ENCODE peak calls at places on chromosomes 3 and 15, in ten cellular contexts. G, I, Y, M, U, A, F, O, S and X are unnamed samples.

GRCh38 chr3:161355508-161355907 is 15.8 kb downstream of the SPTSSB start:
- DNase-seq in S (no peak), A (no peak), U (no peak), I (no peak), Y (no peak), G (no peak), M (no peak), O (no peak), F (no peak), X (no peak)

GRCh38 chr15:51281368-51281967 is 56.9 kb downstream of the CYP19A1 start:
- DNase-seq in U (peak), M (peak), F (peak), I (peak), G (no peak), A (peak), S (no peak), Y (peak), O (peak), X (peak)

GRCh38 chr3:95172549-95172948 is 1109.7 kb downstream of the NSUN3 start:
- DNase-seq in I (no peak), A (no peak), M (no peak), G (no peak), Y (no peak), S (no peak), O (no peak), F (no peak), U (no peak), X (no peak)

GRCh38 chr3:126956361-126956760 is 26.6 kb upstream of the PLXNA1 start:
- DNase-seq in M (no peak), I (peak), S (no peak), O (no peak), U (no peak), F (no peak), Y (no peak), A (no peak), G (no peak), X (peak)

GRCh38 chr15:94924971-94925593 is 693.7 kb downstream of the MCTP2 start:
- DNase-seq in O (no peak), M (no peak), F (no peak), I (no peak), G (no peak), S (no peak), U (no peak), Y (no peak), A (peak), X (no peak)

GRCh38 chr15:51348688-51349087 is 7.2 kb downstream of the GLDN start:
- DNase-seq in M (no peak), Y (no peak), F (no peak), O (no peak), G (no peak), A (no peak), I (no peak), S (no peak), U (no peak), X (no peak)

GRCh38 chr3:18740631-18741583 is 315.8 kb upstream of the SATB1 start:
- DNase-seq in M (no peak), G (peak), U (peak), I (no peak), Y (peak), S (no peak), F (peak), O (no peak), A (no peak), X (no peak)

GRCh38 chr3:179446501-179446900 is 4.8 kb downstream of the GNB4 start:
- DNase-seq in O (peak), I (no peak), S (no peak), F (no peak), Y (peak), M (no peak), U (no peak), G (no peak), A (no peak), X (no peak)

GRCh38 chr3:153595186-153595815 is 433.3 kb downstream of the RAP2B start:
- DNase-seq in U (no peak), S (no peak), F (no peak), I (no peak), A (no peak), M (no peak), G (no peak), Y (peak), O (peak), X (no peak)

GRCh38 chr15:66955871-66956585 is 109.4 kb upstream of the SMAD3 start:
- DNase-seq in F (no peak), U (no peak), O (peak), Y (no peak), G (no peak), I (no peak), M (no peak), S (no peak), A (no peak), X (no peak)

GRCh38 chr15:90099072-90099867 is 3.0 kb downstream of the IDH2 start:
- DNase-seq in Y (peak), U (no peak), M (no peak), G (peak), O (no peak), A (no peak), S (no peak), F (peak), I (no peak), X (no peak)

GRCh38 chr3:94525039-94525438 is 462.2 kb downstream of the NSUN3 start:
- DNase-seq in G (no peak), A (no peak), O (peak), S (no peak), U (no peak), F (no peak), I (no peak), Y (no peak), M (no peak), X (no peak)

GRCh38 chr3:32493437-32494414 is 8.9 kb downstream of the CMTM6 start:
- DNase-seq in U (no peak), O (no peak), F (no peak), M (no peak), I (no peak), A (no peak), S (no peak), Y (no peak), G (no peak), X (no peak)

GRCh38 chr3:55189359-55189801 is 261.5 kb upstream of the LRTM1 start:
- DNase-seq in G (no peak), A (no peak), O (peak), I (peak), S (no peak), M (no peak), F (no peak), U (no peak), Y (no peak), X (no peak)

GRCh38 chr3:105369501-105370371 is 3.0 kb downstream of the ALCAM start:
- DNase-seq in O (peak), Y (peak), I (peak), U (peak), S (no peak), G (peak), F (peak), M (peak), A (peak), X (peak)

GRCh38 chr3:76776927-76777326 is 263.0 kb upstream of the ROBO2 start:
- DNase-seq in Y (no peak), G (no peak), I (no peak), S (no peak), F (no peak), A (no peak), O (no peak), M (no peak), U (no peak), X (no peak)

GRCh38 chr3:46968783-46969428 is 7.6 kb downstream of the CCDC12 start:
- DNase-seq in Y (no peak), A (no peak), O (no peak), S (no peak), M (no peak), I (no peak), U (no peak), F (no peak), G (no peak), X (no peak)

GRCh38 chr3:72891053-72891855 is 3.4 kb downstream of the GXYLT2 start:
- DNase-seq in U (peak), A (peak), I (peak), Y (no peak), M (no peak), O (no peak), G (no peak), S (no peak), F (peak), X (peak)

GRCh38 chr15:66628976-66629723 is 63.4 kb upstream of the LCTL start:
- DNase-seq in A (no peak), I (no peak), M (no peak), S (no peak), F (no peak), O (no peak), Y (no peak), G (no peak), U (no peak), X (no peak)

GRCh38 chr3:8536106-8537052 is 34.8 kb downstream of the LMCD1 start:
- DNase-seq in G (no peak), O (peak), I (no peak), S (no peak), M (no peak), A (no peak), Y (no peak), F (no peak), U (no peak), X (no peak)

GRCh38 chr15:58064119-58065010 is 1.1 kb downstream of the ALDH1A2 start:
- DNase-seq in A (no peak), M (no peak), I (no peak), O (no peak), S (no peak), F (no peak), G (no peak), Y (no peak), U (no peak), X (no peak)

GRCh38 chr15:90159213-90159612 is 41.9 kb upstream of the SEMA4B start:
- DNase-seq in I (no peak), Y (no peak), G (no peak), U (no peak), F (peak), M (peak), O (no peak), S (no peak), A (no peak), X (no peak)

GRCh38 chr3:63966871-63967270 is 54.7 kb upstream of the SCAANT1 start:
- DNase-seq in I (no peak), O (no peak), M (no peak), F (peak), A (no peak), Y (no peak), G (no peak), U (no peak), S (no peak), X (no peak)

GRCh38 chr3:72273615-72274014 is 488.7 kb upstream of the PROK2 start:
- DNase-seq in I (no peak), A (no peak), F (no peak), O (no peak), S (no peak), M (no peak), U (no peak), Y (no peak), G (no peak), X (no peak)

GRCh38 chr3:29494305-29495036 is 213.6 kb downstream of the RBMS3 start:
- DNase-seq in O (no peak), U (no peak), G (no peak), I (no peak), M (no peak), S (no peak), A (no peak), F (no peak), Y (no peak), X (no peak)

GRCh38 chr3:183924956-183925355 is 40.3 kb upstream of the PARL start:
- DNase-seq in A (no peak), M (peak), Y (no peak), G (no peak), F (no peak), U (no peak), I (no peak), O (peak), S (no peak), X (no peak)

GRCh38 chr3:112377418-112378071 is 44.6 kb downstream of the CD200 start:
- DNase-seq in M (no peak), O (no peak), A (no peak), U (no peak), S (no peak), F (no peak), I (no peak), G (no peak), Y (peak), X (no peak)

GRCh38 chr3:136992091-136992490 is 34.3 kb downstream of the IL20RB start:
- DNase-seq in G (no peak), F (no peak), A (no peak), Y (no peak), M (no peak), U (no peak), O (no peak), I (no peak), S (no peak), X (no peak)

GRCh38 chr15:53506370-53506769 is 253.1 kb downstream of the WDR72 start:
- DNase-seq in U (no peak), G (no peak), Y (no peak), S (no peak), O (peak), M (no peak), F (no peak), I (no peak), A (no peak), X (no peak)

GRCh38 chr15:38888701-38889154 is 324.1 kb upstream of the RASGRP1 start:
- DNase-seq in O (no peak), I (no peak), M (no peak), A (no peak), S (no peak), Y (no peak), F (no peak), U (no peak), G (no peak), X (no peak)

GRCh38 chr15:38886315-38887163 is 321.9 kb upstream of the RASGRP1 start:
- DNase-seq in M (no peak), G (no peak), Y (peak), I (no peak), O (peak), A (no peak), U (no peak), F (no peak), S (no peak), X (no peak)

GRCh38 chr15:38883987-38884386 is 319.4 kb upstream of the RASGRP1 start:
- DNase-seq in Y (no peak), I (no peak), A (no peak), U (no peak), G (no peak), F (no peak), M (no peak), S (no peak), O (no peak), X (no peak)

GRCh38 chr15:38885001-38885400 is 320.4 kb upstream of the RASGRP1 start:
- DNase-seq in A (no peak), G (no peak), F (no peak), U (no peak), S (no peak), M (no peak), O (peak), Y (no peak), I (no peak), X (no peak)

DNA sequence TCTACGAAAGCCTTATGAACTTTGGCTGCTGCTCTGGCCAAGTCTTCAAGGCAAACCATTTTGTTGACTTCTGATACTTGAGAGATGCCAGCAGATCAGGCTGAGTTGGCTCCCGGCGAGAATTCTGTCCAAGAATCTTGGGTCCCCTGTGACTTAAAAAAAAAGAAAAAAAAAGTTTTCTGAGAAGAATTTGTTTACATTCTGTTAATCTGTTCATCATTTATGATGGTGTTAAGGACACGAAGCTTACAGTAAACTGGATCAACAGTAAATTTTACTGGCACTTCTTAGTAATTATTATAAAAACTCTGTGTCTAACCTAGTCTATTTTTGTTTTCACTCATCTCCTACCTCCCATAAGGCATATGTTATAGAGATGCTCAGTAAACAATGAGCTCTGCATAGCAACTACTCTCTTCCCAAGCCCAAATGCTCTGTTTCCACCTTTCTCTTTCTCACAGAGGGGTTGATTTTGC is 320.9 kb upstream of the RASGRP1 start:
- DNase-seq in G (no peak), M (no peak), F (no peak), Y (no peak), I (no peak), S (no peak), U (no peak), A (no peak), O (peak), X (no peak)
- H3K4me3 ChIP-seq in G (no peak), M (no peak), F (no peak), Y (no peak), I (no peak), S (no peak), U (no peak), A (no peak), O (peak), X (no peak)

DNA sequence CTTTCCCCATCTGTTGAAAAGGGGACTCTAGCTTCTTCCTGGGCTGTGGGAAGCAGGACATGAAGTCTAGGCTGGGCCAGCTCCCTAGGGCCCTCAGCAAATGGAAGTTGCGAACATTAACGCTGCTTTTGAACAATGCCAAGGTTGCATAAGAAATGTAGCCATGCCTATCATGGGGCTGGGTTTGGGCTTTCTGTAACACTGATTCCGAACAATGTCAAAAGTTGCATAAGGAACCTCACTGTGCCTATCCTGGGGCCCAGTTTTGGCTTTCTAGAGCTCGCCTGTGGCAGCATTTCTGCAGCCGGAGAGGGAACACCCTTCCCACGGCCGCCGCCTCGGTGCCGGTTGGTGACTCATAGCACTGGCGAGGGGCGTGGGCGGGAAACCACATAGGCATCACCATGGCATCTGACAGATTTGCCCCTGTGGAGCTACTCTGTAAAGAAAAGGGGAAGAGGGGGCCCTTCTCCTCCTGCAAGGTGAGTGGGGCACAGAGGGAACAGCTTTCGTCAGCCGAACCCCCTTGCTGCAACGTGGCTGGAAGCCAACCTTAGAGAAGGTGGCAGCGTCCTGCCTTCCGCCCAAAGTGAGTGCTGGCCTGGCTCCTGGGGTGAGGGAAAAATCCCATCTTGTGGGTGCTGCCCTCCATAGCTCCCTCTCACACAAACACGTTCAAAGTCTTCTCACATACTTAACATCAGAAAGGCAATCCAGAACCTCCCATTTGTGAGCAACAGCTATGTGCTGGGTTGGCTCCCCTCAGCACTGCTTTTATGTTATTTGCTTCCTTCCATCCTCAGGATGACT is 46.6 kb upstream of the ATP2B2 start:
- DNase-seq in A (peak), M (no peak), F (peak), Y (peak), S (no peak), I (no peak), O (no peak), G (no peak), U (no peak), X (peak)
- TF ChIP-seq POLR2A in A (no peak), M (no peak), F (no peak), Y (no peak), S (no peak), I (no peak), O (no peak), G (no peak), U (no peak), X (no peak)

DNA sequence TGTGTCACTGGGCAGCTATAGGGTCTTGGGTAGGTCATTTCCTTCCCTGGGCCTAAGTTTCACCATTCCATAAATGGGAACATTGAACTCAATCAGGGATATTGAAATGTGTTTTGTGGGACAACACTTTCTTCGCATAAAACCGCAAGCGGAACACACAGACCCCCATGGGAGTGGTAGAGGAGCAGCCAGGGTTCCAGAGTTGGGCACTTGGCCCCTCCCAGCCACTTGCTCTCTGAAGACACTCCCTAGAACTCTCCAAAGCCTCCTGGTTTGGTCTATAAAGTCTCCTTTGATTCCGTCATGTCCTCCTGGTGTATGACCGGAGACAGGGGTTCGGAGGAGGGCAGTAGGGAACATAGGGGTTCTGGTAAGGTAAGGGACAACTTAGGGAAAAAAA is 271.7 kb downstream of the UACA start:
- DNase-seq in O (no peak), F (no peak), U (no peak), S (no peak), Y (peak), G (no peak), I (no peak), A (no peak), M (no peak), X (no peak)
- H3K4me3 ChIP-seq in O (no peak), F (no peak), U (no peak), S (no peak), Y (no peak), G (no peak), I (no peak), A (no peak), M (no peak), X (no peak)

GRCh38 chr3:13433931-13434330 is 13.8 kb upstream of the NUP210 start:
- DNase-seq in Y (no peak), I (no peak), M (no peak), S (no peak), A (no peak), G (no peak), F (no peak), U (no peak), O (no peak), X (no peak)
- TF ChIP-seq POLR2A in Y (no peak), I (no peak), M (no peak), S (no peak), A (no peak), G (no peak), F (no peak), U (no peak), O (no peak), X (no peak)

GRCh38 chr15:75043509-75044257 is 20.3 kb downstream of the PPCDC start:
- DNase-seq in A (peak), U (peak), I (peak), Y (peak), F (peak), S (peak), O (peak), G (peak), M (peak), X (peak)
- H3K4me3 ChIP-seq in A (no peak), U (peak), I (no peak), Y (no peak), F (no peak), S (peak), O (no peak), G (no peak), M (peak), X (no peak)

GRCh38 chr3:141386611-141387110 is 18.4 kb downstream of the ZBTB38 start:
- DNase-seq in Y (no peak), S (no peak), G (no peak), U (no peak), A (no peak), O (no peak), I (no peak), M (no peak), F (no peak), X (no peak)
- TF ChIP-seq POLR2A in Y (no peak), S (peak), G (no peak), U (no peak), A (no peak), O (no peak), I (peak), M (no peak), F (peak), X (peak)